ENCODE peak calls at places on chromosomes 1 and 21, in six cellular contexts. M is spleen, F is GM19239, A is HT1080, L is right atrium auricular region, N is ovary. S is an unnamed sample.

GRCh38 chr1:29275435-29275834 is 39.1 kb downstream of the PTPRU start:
- DNase-seq in N (no peak), M (no peak), F (no peak), A (no peak), L (no peak), S (no peak)

GRCh38 chr1:208007938-208008342 is 97.0 kb upstream of the CD34 start:
- DNase-seq in A (peak), N (no peak), F (no peak), M (no peak), L (no peak), S (no peak)

GRCh38 chr21:41246808-41247207 is 69.8 kb upstream of the FAM3B start:
- DNase-seq in M (no peak), F (no peak), N (no peak), L (peak), A (no peak), S (no peak)

GRCh38 chr1:25694167-25694566 is 77.6 kb downstream of the MAN1C1 start:
- DNase-seq in F (no peak), L (no peak), M (no peak), N (peak), A (no peak), S (no peak)

GRCh38 chr1:188302746-188303145 is 1474.0 kb downstream of the PLA2G4A start:
- DNase-seq in N (no peak), L (no peak), M (no peak), F (no peak), A (no peak), S (no peak)

GRCh38 chr1:110879758-110880606 is 7.0 kb downstream of the CD53 start:
- DNase-seq in L (no peak), F (no peak), N (no peak), M (no peak), A (peak), S (no peak)

GRCh38 chr1:61046434-61046833 is 35.9 kb upstream of the NFIA start:
- DNase-seq in L (no peak), M (no peak), F (no peak), N (no peak), A (no peak), S (no peak)

GRCh38 chr1:218330043-218330623 is 15.0 kb upstream of the TGFB2 start:
- DNase-seq in A (peak), F (no peak), L (no peak), M (no peak), N (no peak), S (no peak)

GRCh38 chr1:181216571-181216994 is 128.1 kb downstream of the IER5 start:
- DNase-seq in M (no peak), N (no peak), F (no peak), A (no peak), L (peak), S (no peak)

GRCh38 chr21:41167348-41168342 is at the start of gene BACE2:
- DNase-seq in M (peak), N (peak), F (peak), L (peak), A (peak), S (peak)

GRCh38 chr1:29033829-29034466 is 89.8 kb downstream of the TMEM200B start:
- DNase-seq in F (peak), L (no peak), A (peak), N (no peak), M (no peak), S (no peak)

GRCh38 chr1:56644941-56645662 is at the start of gene PRKAA2:
- DNase-seq in A (peak), L (no peak), N (peak), F (no peak), M (peak), S (peak)

GRCh38 chr1:44801491-44802305 is 1.5 kb downstream of the PLK3 start:
- DNase-seq in A (no peak), M (peak), L (no peak), N (peak), F (no peak), S (no peak)

GRCh38 chr1:219703240-219703639 is 90.3 kb upstream of the ZC3H11B start:
- DNase-seq in M (no peak), F (no peak), N (no peak), L (no peak), A (no peak), S (no peak)

GRCh38 chr1:231362325-231362724 is 24.2 kb downstream of the SPRTN start:
- DNase-seq in A (no peak), M (no peak), L (no peak), F (no peak), N (no peak), S (no peak)

GRCh38 chr1:226813671-226814591 is 56.5 kb upstream of the PSEN2 start:
- DNase-seq in L (no peak), F (no peak), N (no peak), A (no peak), M (peak), S (no peak)

GRCh38 chr1:17941396-17941795 is 166.2 kb upstream of the IGSF21 start:
- DNase-seq in N (no peak), A (no peak), L (no peak), F (no peak), M (no peak), S (no peak)

GRCh38 chr1:5950201-5950895 is 41.9 kb downstream of the NPHP4 start:
- DNase-seq in L (no peak), M (no peak), F (no peak), A (no peak), N (no peak), S (no peak)

GRCh38 chr1:235708390-235708962 is 58.9 kb upstream of the GNG4 start:
- DNase-seq in L (no peak), M (no peak), A (peak), F (no peak), N (no peak), S (no peak)

GRCh38 chr1:215710340-215710971 is 143.4 kb downstream of the KCTD3 start:
- DNase-seq in N (no peak), F (peak), L (no peak), M (no peak), A (peak), S (peak)

GRCh38 chr1:2229032-2229920 is 1.2 kb downstream of the SKI start:
- DNase-seq in L (no peak), N (peak), M (peak), A (peak), F (peak), S (peak)

GRCh38 chr1:4062560-4062959 is 162.5 kb upstream of the C1orf174 start:
- DNase-seq in L (peak), A (no peak), F (no peak), N (no peak), M (no peak), S (no peak)

GRCh38 chr1:163069142-163069541 is at the start of gene RGS4:
- DNase-seq in N (peak), F (no peak), M (no peak), A (peak), L (peak), S (peak)

GRCh38 chr1:59317343-59317742 is 20.4 kb downstream of the FGGY start:
- DNase-seq in N (no peak), M (no peak), F (no peak), A (no peak), L (no peak), S (no peak)

GRCh38 chr1:106944721-106945120 is 111.8 kb upstream of the PRMT6 start:
- DNase-seq in M (no peak), F (no peak), A (peak), L (no peak), N (no peak), S (no peak)

GRCh38 chr1:205813755-205814058 is 709 bp upstream of the SLC41A1 start:
- DNase-seq in N (no peak), A (no peak), M (no peak), F (no peak), L (peak), S (no peak)

GRCh38 chr1:33710989-33711388 is 152.9 kb upstream of the HMGB4 start:
- DNase-seq in M (no peak), N (no peak), A (peak), L (no peak), F (no peak), S (no peak)

GRCh38 chr1:3895279-3895950 is 4.7 kb downstream of the C1orf174 start:
- DNase-seq in L (no peak), N (no peak), M (peak), F (no peak), A (no peak), S (no peak)

S was measured in endothelial cell.